ENCODE peak calls at places on chromosomes 1 and 21, in four cellular contexts. D is stimulated activated naive CD8-positive, alpha-beta T cell treated with anti-CD3 and anti-CD28 coated beads, Interleukin-15, Interleukin-2, amounts not matched to agents 100 U/mL and 50 U/mL, for 24 hours; G is G401; I is NCI-H774. X is an unnamed sample.

GRCh38 chr1:192878249-192878648 is 69.4 kb downstream of the RGS2 start:
- DNase-seq in D (no peak), G (no peak), I (no peak), X (no peak)

GRCh38 chr1:183635112-183635605 is 424 bp downstream of the ARPC5 start:
- DNase-seq in D (peak), G (no peak), I (peak), X (no peak)

GRCh38 chr1:101247404-101248287 is 10.8 kb downstream of the S1PR1 start:
- DNase-seq in D (no peak), G (no peak), I (no peak), X (no peak)

GRCh38 chr21:35343046-35343816 is 294.1 kb upstream of the RUNX1 start:
- DNase-seq in D (no peak), G (no peak), I (no peak), X (no peak)

GRCh38 chr1:243312962-243313634 is 57.3 kb downstream of the SDCCAG8 start:
- DNase-seq in D (no peak), G (no peak), I (no peak), X (no peak)

GRCh38 chr1:58931024-58931423 is 147.2 kb upstream of the JUN start:
- DNase-seq in D (no peak), G (no peak), I (no peak), X (no peak)

GRCh38 chr1:86409416-86410021 is 13.4 kb upstream of the ODF2L start:
- DNase-seq in D (no peak), G (no peak), I (no peak), X (no peak)

GRCh38 chr1:103513720-103514119 is 11.8 kb upstream of the RNPC3 start:
- DNase-seq in D (no peak), G (no peak), I (no peak), X (no peak)

GRCh38 chr1:87926131-87926828 is 597.6 kb downstream of the LMO4 start:
- DNase-seq in D (no peak), G (no peak), I (no peak), X (no peak)

GRCh38 chr1:106621853-106622252 is 434.6 kb upstream of the PRMT6 start:
- DNase-seq in D (no peak), G (no peak), I (peak), X (no peak)

GRCh38 chr21:35720065-35720810 is 340.1 kb downstream of the SETD4 start:
- DNase-seq in D (no peak), G (peak), I (no peak), X (no peak)

GRCh38 chr1:111604931-111605330 is 14.7 kb upstream of the RAP1A start:
- DNase-seq in D (no peak), G (no peak), I (no peak), X (no peak)

GRCh38 chr1:75672528-75673393 is 51.7 kb upstream of the ACADM start:
- DNase-seq in D (no peak), G (no peak), I (no peak), X (no peak)

GRCh38 chr1:85378526-85378925 is 86.4 kb downstream of the DDAH1 start:
- DNase-seq in D (no peak), G (no peak), I (no peak), X (no peak)

X was measured in LNCaP clone FGC.